ENCODE peak calls at places on chromosomes 5 and 9, in nine cellular contexts. B, K, F, W, G, Y, A, N and I are unnamed samples.

GRCh38 chr5:125348221-125348692 is 601.8 kb upstream of the ZNF608 start:
- DNase-seq in B (no peak), K (peak; percentile 44), Y (no peak), G (peak; percentile 25), W (no peak), F (no peak), N (no peak), A (peak; percentile 41), I (peak; percentile 72)

GRCh38 chr9:99731950-99732349 is 89.7 kb upstream of the NR4A3 start:
- DNase-seq in A (no peak), G (no peak), Y (no peak), W (no peak), K (no peak), B (no peak), N (no peak), F (no peak), I (no peak)

GRCh38 chr5:14869286-14870164 is 2.1 kb downstream of the ANKH start:
- DNase-seq in F (no peak), A (no peak), Y (no peak), W (no peak), K (no peak), N (no peak), G (no peak), B (no peak), I (no peak)

GRCh38 chr5:13339022-13339421 is 605.5 kb downstream of the DNAH5 start:
- DNase-seq in Y (no peak), F (no peak), N (no peak), A (no peak), W (no peak), B (no peak), G (no peak), K (no peak), I (no peak)

GRCh38 chr5:13003457-13003856 is 941.0 kb downstream of the DNAH5 start:
- DNase-seq in F (no peak), N (no peak), W (no peak), G (no peak), Y (no peak), K (no peak), B (no peak), A (no peak), I (no peak)

GRCh38 chr9:120161801-120162200 is 418.2 kb downstream of the CDK5RAP2 start:
- DNase-seq in B (no peak), N (no peak), F (no peak), K (no peak), G (no peak), A (no peak), W (no peak), Y (peak; percentile 10), I (no peak)

GRCh38 chr5:80928073-80928472 is 32.1 kb upstream of the RASGRF2 start:
- DNase-seq in N (no peak), Y (no peak), W (no peak), A (no peak), B (no peak), F (no peak), K (no peak), G (no peak), I (no peak)

GRCh38 chr5:20056933-20057332 is 68.9 kb upstream of the CDH18 start:
- DNase-seq in W (no peak), Y (no peak), G (no peak), B (no peak), K (no peak), N (no peak), A (no peak), F (no peak), I (no peak)

GRCh38 chr9:109149722-109150121 is 17.3 kb downstream of the FRRS1L start:
- DNase-seq in B (no peak), N (no peak), W (no peak), G (no peak), F (no peak), K (no peak), A (no peak), Y (no peak), I (no peak)

GRCh38 chr5:28810751-28811136 is 1772.4 kb upstream of the CDH9 start:
- DNase-seq in F (no peak), Y (no peak), W (no peak), K (no peak), N (no peak), A (no peak), G (no peak), B (no peak), I (no peak)

GRCh38 chr9:81669011-81669739 is 20.2 kb downstream of the TLE1 start:
- DNase-seq in N (no peak), A (no peak), K (no peak), Y (no peak), W (no peak), G (no peak), F (no peak), B (no peak), I (no peak)

GRCh38 chr5:131589510-131590348 is 45.3 kb downstream of the RAPGEF6 start:
- DNase-seq in G (peak; percentile 25), K (peak; percentile 69), A (peak; percentile 30), N (no peak), Y (no peak), B (peak; percentile 23), W (no peak), F (no peak), I (peak; percentile 79)

GRCh38 chr9:119802621-119803020 is 433.4 kb upstream of the BRINP1 start:
- DNase-seq in Y (peak; percentile 88), K (no peak), F (no peak), B (no peak), A (peak; percentile 18), N (no peak), W (no peak), G (peak; percentile 28), I (no peak)

GRCh38 chr5:138975098-138975847 is 100.1 kb upstream of the LRRTM2 start:
- DNase-seq in W (no peak), N (no peak), K (no peak), F (no peak), A (no peak), Y (no peak), G (peak; percentile 72), B (peak; percentile 89), I (peak; percentile 94)

GRCh38 chr5:11853140-11853539 is 51.1 kb downstream of the CTNND2 start:
- DNase-seq in Y (no peak), B (no peak), G (no peak), K (no peak), W (no peak), F (no peak), N (no peak), A (no peak), I (no peak)

GRCh38 chr9:128370752-128371621 is at the start of gene URM1:
- DNase-seq in Y (peak; percentile 95), A (peak; percentile 90), B (peak; percentile 92), N (peak; percentile 61), F (peak; percentile 92), G (peak; percentile 95), W (peak; percentile 93), K (peak; percentile 97), I (peak; percentile 96)

GRCh38 chr5:6475626-6476312 is 27.1 kb downstream of the UBE2QL1 start:
- DNase-seq in G (no peak), Y (no peak), B (no peak), N (no peak), K (peak; percentile 95), W (no peak), F (no peak), A (peak; percentile 72), I (no peak)

GRCh38 chr9:88173378-88173999 is 35.2 kb upstream of the SPATA31C2 start:
- DNase-seq in K (peak; percentile 69), W (peak; percentile 42), F (no peak), Y (no peak), A (peak; percentile 20), G (peak; percentile 47), B (peak; percentile 69), N (peak; percentile 24), I (peak; percentile 74)

GRCh38 chr5:169299651-169300467 is 1.1 kb downstream of the SLIT3 start:
- DNase-seq in K (peak; percentile 37), W (no peak), F (no peak), G (no peak), N (no peak), Y (no peak), A (peak; percentile 48), B (peak; percentile 36), I (peak; percentile 25)

GRCh38 chr9:132970306-132971062 is 8.0 kb upstream of the GFI1B start:
- DNase-seq in Y (no peak), B (no peak), G (no peak), A (no peak), F (no peak), W (no peak), N (no peak), K (no peak), I (no peak)

GRCh38 chr5:150186796-150187356 is 3.0 kb upstream of the SLC6A7 start:
- DNase-seq in B (no peak), K (no peak), W (no peak), Y (no peak), A (no peak), F (no peak), G (no peak), N (no peak), I (no peak)

GRCh38 chr5:172802585-172803176 is 31.4 kb upstream of the ERGIC1 start:
- DNase-seq in Y (no peak), G (no peak), N (no peak), A (no peak), F (no peak), K (no peak), W (no peak), B (no peak), I (peak; percentile 68)

GRCh38 chr5:114297915-114298314 is 64.0 kb upstream of the KCNN2 start:
- DNase-seq in W (no peak), N (no peak), K (no peak), A (no peak), B (no peak), F (no peak), Y (no peak), G (no peak), I (no peak)

GRCh38 chr9:106775960-106776359 is 87.0 kb upstream of the ZNF462 start:
- DNase-seq in K (no peak), B (no peak), N (no peak), G (no peak), W (no peak), A (no peak), F (no peak), Y (no peak), I (no peak)